ENCODE peak calls at places on chromosomes 4 and X, in eight cellular contexts. One of them, this sample, is unnamed.

GRCh38 chr4:8168232-8168631 is 9.6 kb upstream of the ABLIM2 start:
- DNase-seq in HCT116: no peak
- DNase-seq in PC-3: no peak
- DNase-seq in OCI-LY7: no peak
- DNase-seq in neural progenitor cell: no peak
- DNase-seq in SK-N-SH: no peak
- DNase-seq in GM23338: no peak
- DNase-seq in MM.1S: no peak
- DNase-seq in this sample: no peak

GRCh38 chrX:7927259-7928167 is at the start of gene PNPLA4:
- DNase-seq in GM23338: peak; percentile 80
- DNase-seq in MM.1S: peak; percentile 11
- DNase-seq in PC-3: peak; percentile 87
- DNase-seq in OCI-LY7: peak; percentile 87
- DNase-seq in HCT116: peak; percentile 72
- DNase-seq in SK-N-SH: peak; percentile 81
- DNase-seq in neural progenitor cell: peak; percentile 87
- DNase-seq in this sample: peak; percentile 89

GRCh38 chr4:26094076-26094475 is 180.1 kb downstream of the SMIM20 start:
- DNase-seq in PC-3: no peak
- DNase-seq in neural progenitor cell: no peak
- DNase-seq in SK-N-SH: no peak
- DNase-seq in MM.1S: no peak
- DNase-seq in OCI-LY7: no peak
- DNase-seq in GM23338: no peak
- DNase-seq in HCT116: no peak
- DNase-seq in this sample: no peak

GRCh38 chr4:132530846-132531245 is 618.2 kb upstream of the PCDH10 start:
- DNase-seq in GM23338: peak; percentile 32
- DNase-seq in HCT116: no peak
- DNase-seq in SK-N-SH: no peak
- DNase-seq in OCI-LY7: no peak
- DNase-seq in PC-3: no peak
- DNase-seq in MM.1S: no peak
- DNase-seq in neural progenitor cell: no peak
- DNase-seq in this sample: no peak

GRCh38 chrX:129522184-129523059 is 868 bp downstream of the SMARCA1 start:
- DNase-seq in SK-N-SH: peak; percentile 78
- DNase-seq in GM23338: peak; percentile 76
- DNase-seq in OCI-LY7: no peak
- DNase-seq in HCT116: peak; percentile 16
- DNase-seq in PC-3: peak; percentile 63
- DNase-seq in MM.1S: no peak
- DNase-seq in neural progenitor cell: peak; percentile 80
- DNase-seq in this sample: peak; percentile 78

GRCh38 chr4:8129785-8130184 is 28.8 kb downstream of the ABLIM2 start:
- DNase-seq in HCT116: no peak
- DNase-seq in GM23338: no peak
- DNase-seq in SK-N-SH: no peak
- DNase-seq in OCI-LY7: no peak
- DNase-seq in MM.1S: no peak
- DNase-seq in neural progenitor cell: no peak
- DNase-seq in PC-3: no peak
- DNase-seq in this sample: no peak

GRCh38 chrX:46601283-46601682 is 27.7 kb downstream of the CHST7 start:
- DNase-seq in SK-N-SH: peak; percentile 52
- DNase-seq in HCT116: no peak
- DNase-seq in GM23338: no peak
- DNase-seq in OCI-LY7: no peak
- DNase-seq in MM.1S: no peak
- DNase-seq in neural progenitor cell: no peak
- DNase-seq in PC-3: no peak
- DNase-seq in this sample: no peak

GRCh38 chr4:105894570-105895323 is 524 bp upstream of the NPNT start:
- DNase-seq in GM23338: peak; percentile 56
- DNase-seq in neural progenitor cell: peak; percentile 47
- DNase-seq in MM.1S: peak; percentile 76
- DNase-seq in PC-3: peak; percentile 63
- DNase-seq in OCI-LY7: no peak
- DNase-seq in SK-N-SH: no peak
- DNase-seq in HCT116: peak; percentile 36
- DNase-seq in this sample: peak; percentile 63

GRCh38 chr4:41377196-41377595 is 120.5 kb downstream of the UCHL1 start:
- DNase-seq in PC-3: no peak
- DNase-seq in neural progenitor cell: no peak
- DNase-seq in MM.1S: no peak
- DNase-seq in GM23338: no peak
- DNase-seq in SK-N-SH: no peak
- DNase-seq in HCT116: no peak
- DNase-seq in OCI-LY7: no peak
- DNase-seq in this sample: no peak

GRCh38 chr4:16334641-16335040 is 108.4 kb upstream of the TAPT1 start:
- DNase-seq in OCI-LY7: no peak
- DNase-seq in SK-N-SH: no peak
- DNase-seq in MM.1S: no peak
- DNase-seq in PC-3: no peak
- DNase-seq in neural progenitor cell: no peak
- DNase-seq in HCT116: no peak
- DNase-seq in GM23338: no peak
- DNase-seq in this sample: no peak

GRCh38 chr4:99300934-99301333 is 10.1 kb upstream of the ADH1A start:
- DNase-seq in PC-3: peak; percentile 36
- DNase-seq in HCT116: no peak
- DNase-seq in neural progenitor cell: no peak
- DNase-seq in SK-N-SH: no peak
- DNase-seq in MM.1S: no peak
- DNase-seq in GM23338: no peak
- DNase-seq in OCI-LY7: no peak
- DNase-seq in this sample: peak; percentile 77

GRCh38 chr4:186201535-186202230 is 10.3 kb downstream of the CYP4V2 start:
- DNase-seq in neural progenitor cell: peak; percentile 54
- DNase-seq in MM.1S: peak; percentile 89
- DNase-seq in PC-3: peak; percentile 63
- DNase-seq in HCT116: peak; percentile 66
- DNase-seq in SK-N-SH: peak; percentile 60
- DNase-seq in GM23338: peak; percentile 76
- DNase-seq in OCI-LY7: peak; percentile 83
- DNase-seq in this sample: peak; percentile 64
- TF ChIP-seq EZH2phosphoT487 in neural progenitor cell: no peak
- TF ChIP-seq EZH2phosphoT487 in MM.1S: no peak
- TF ChIP-seq EZH2phosphoT487 in PC-3: no peak
- TF ChIP-seq EZH2phosphoT487 in HCT116: no peak
- TF ChIP-seq EZH2phosphoT487 in SK-N-SH: no peak
- TF ChIP-seq EZH2phosphoT487 in GM23338: no peak
- TF ChIP-seq EZH2phosphoT487 in OCI-LY7: no peak
- TF ChIP-seq EZH2phosphoT487 in this sample: no peak

DNA sequence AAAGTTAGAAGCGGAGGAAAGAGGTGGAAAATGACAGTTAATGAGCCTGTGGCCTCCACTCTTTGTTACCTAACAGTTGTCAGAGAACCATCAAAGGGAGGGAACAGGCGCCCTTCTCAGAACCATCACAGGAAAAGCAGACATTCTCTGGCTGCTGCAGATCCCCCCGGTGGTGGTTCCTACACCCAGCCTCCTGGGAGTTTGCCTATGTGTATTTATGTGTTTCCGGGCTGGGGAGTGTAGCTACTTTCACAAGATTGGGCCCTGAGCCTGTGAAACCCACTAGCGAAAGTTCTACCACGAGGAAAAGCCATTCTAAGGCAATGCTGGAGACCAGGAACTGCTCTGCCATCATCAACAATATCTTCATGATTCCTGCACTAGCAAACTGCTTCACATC is 52.7 kb upstream of the BCOR start:
- DNase-seq in HCT116: no peak
- DNase-seq in PC-3: peak; percentile 32
- DNase-seq in MM.1S: no peak
- DNase-seq in OCI-LY7: peak; percentile 48
- DNase-seq in SK-N-SH: no peak
- DNase-seq in GM23338: peak; percentile 13
- DNase-seq in neural progenitor cell: peak; percentile 16
- DNase-seq in this sample: no peak
- H3K4me3 ChIP-seq in HCT116: no peak overlapping the region
- H3K4me3 ChIP-seq in PC-3: no peak overlapping the region
- H3K4me3 ChIP-seq in MM.1S: no peak overlapping the region
- H3K4me3 ChIP-seq in OCI-LY7: peak overlapping the region; percentile 24
- H3K4me3 ChIP-seq in SK-N-SH: no peak overlapping the region
- H3K4me3 ChIP-seq in GM23338: no peak overlapping the region
- H3K4me3 ChIP-seq in neural progenitor cell: no peak overlapping the region
- H3K4me3 ChIP-seq in this sample: no peak overlapping the region

GRCh38 chrX:10217218-10217617 is 60.4 kb downstream of the CLCN4 start:
- DNase-seq in SK-N-SH: no peak
- DNase-seq in PC-3: peak; percentile 9
- DNase-seq in HCT116: no peak
- DNase-seq in OCI-LY7: peak; percentile 21
- DNase-seq in neural progenitor cell: peak; percentile 3
- DNase-seq in MM.1S: no peak
- DNase-seq in GM23338: peak; percentile 17
- DNase-seq in this sample: no peak
- TF ChIP-seq CTCF in SK-N-SH: no peak
- TF ChIP-seq CTCF in PC-3: peak; percentile 12
- TF ChIP-seq CTCF in HCT116: peak; percentile 21
- TF ChIP-seq CTCF in OCI-LY7: peak; percentile 42
- TF ChIP-seq CTCF in neural progenitor cell: no peak
- TF ChIP-seq CTCF in MM.1S: peak; percentile 10
- TF ChIP-seq CTCF in GM23338: no peak
- TF ChIP-seq CTCF in this sample: no peak

DNA sequence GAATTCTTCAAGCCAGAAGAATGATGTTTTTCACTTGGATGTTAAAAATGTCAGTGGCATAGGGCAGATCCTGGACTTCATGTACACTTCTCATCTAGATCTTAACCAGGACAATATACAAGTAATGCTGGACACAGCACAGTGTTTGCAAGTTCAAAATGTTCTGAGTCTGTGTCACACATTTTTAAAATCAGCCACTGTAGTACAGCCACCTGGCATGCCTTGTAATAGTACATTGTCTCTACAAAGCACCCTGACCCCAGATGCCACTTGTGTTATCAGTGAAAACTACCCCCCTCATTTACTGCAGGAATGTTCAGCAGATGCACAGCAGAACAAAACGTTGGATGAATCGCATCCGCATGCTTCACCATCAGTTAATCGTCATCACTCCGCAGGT is 11.9 kb downstream of the ZBTB49 start:
- DNase-seq in SK-N-SH: no peak
- DNase-seq in OCI-LY7: no peak
- DNase-seq in MM.1S: no peak
- DNase-seq in HCT116: no peak
- DNase-seq in PC-3: no peak
- DNase-seq in neural progenitor cell: no peak
- DNase-seq in GM23338: no peak
- DNase-seq in this sample: no peak
- TF ChIP-seq EZH2phosphoT487 in SK-N-SH: no peak
- TF ChIP-seq EZH2phosphoT487 in OCI-LY7: no peak
- TF ChIP-seq EZH2phosphoT487 in MM.1S: no peak
- TF ChIP-seq EZH2phosphoT487 in HCT116: no peak
- TF ChIP-seq EZH2phosphoT487 in PC-3: no peak
- TF ChIP-seq EZH2phosphoT487 in neural progenitor cell: no peak
- TF ChIP-seq EZH2phosphoT487 in GM23338: no peak
- TF ChIP-seq EZH2phosphoT487 in this sample: no peak

This sample was measured in hepatocyte.